ENCODE peak calls at places on chromosome 1, in nine cellular contexts. O is AG09319; H is HTR-8/SVneo; G is endothelial cell; C is stimulated activated naive B cell treated with anti-CD40 and anti-IgM and Interleukin-4, amounts not matched to agents 10 μg/mL and 1 μg/mL and 100 μg/mL, for 72 hours; Z is iPS DF 19.7; Y is DND-41; K is activated CD4-positive, alpha-beta memory T cell treated with anti-CD3 and anti-CD28 coated beads, Interleukin-2, amount 10 ng/mL, durations not matched to agents 7 days and 5 days; X is skeletal muscle cell. W is an unnamed sample.

GRCh38 chr1:207990455-207990854 is 79.5 kb upstream of the CD34 start:
- DNase-seq in O (no peak), H (no peak), G (no peak), C (no peak), Z (no peak), Y (no peak), K (no peak), X (no peak), W (no peak)

GRCh38 chr1:226945858-226946245 is 5.8 kb downstream of the COQ8A start:
- DNase-seq in O (no peak), H (no peak), G (no peak), C (no peak), Z (no peak), Y (no peak), K (no peak), X (no peak), W (no peak)

GRCh38 chr1:170231669-170232068 is 85.9 kb downstream of the NTMT2 start:
- DNase-seq in O (no peak), H (no peak), G (no peak), C (no peak), Z (no peak), Y (no peak), K (no peak), X (no peak), W (no peak)

GRCh38 chr1:81590171-81590570 is 210.6 kb upstream of the ADGRL2 start:
- DNase-seq in O (no peak), H (no peak), G (no peak), C (no peak), Z (no peak), Y (no peak), K (no peak), X (peak; percentile 28), W (no peak)

GRCh38 chr1:190067592-190067991 is 410.1 kb downstream of the BRINP3 start:
- DNase-seq in O (no peak), H (peak; percentile 2), G (no peak), C (no peak), Z (no peak), Y (no peak), K (no peak), X (peak; percentile 38), W (peak; percentile 75)

GRCh38 chr1:153396461-153396860 is 5.6 kb upstream of the S100A8 start:
- DNase-seq in O (no peak), H (no peak), G (no peak), C (no peak), Z (no peak), Y (no peak), K (no peak), X (no peak), W (no peak)

GRCh38 chr1:44101356-44101755 is 17.3 kb upstream of the KLF17 start:
- DNase-seq in O (no peak), H (no peak), G (no peak), C (no peak), Z (no peak), Y (no peak), K (no peak), X (no peak), W (no peak)

GRCh38 chr1:100240013-100240412 is 9.6 kb downstream of the DBT start:
- DNase-seq in O (no peak), H (no peak), G (no peak), C (no peak), Z (no peak), Y (no peak), K (no peak), X (no peak), W (no peak)

W was measured in NCI-H526 treated with DMSO at 0.1 percent for 48 hours.